ENCODE peak calls at places on chromosome 15, in eight cellular contexts. E, T, Y, D, Z, W, L and I are unnamed samples.
A peak's percentile ranks its signal among the peaks of the same experiment; 100 is the strongest.

GRCh38 chr15:97082835-97083234 is 752.3 kb downstream of the NR2F2 start:
- DNase-seq in E (no peak), T (no peak), Y (no peak), D (no peak), Z (no peak), W (no peak), L (no peak), I (no peak)

GRCh38 chr15:81475471-81475870 is 101.5 kb upstream of the TMC3 start:
- DNase-seq in E (no peak), T (no peak), Y (no peak), D (no peak), Z (no peak), W (no peak), L (no peak), I (no peak)

GRCh38 chr15:61983087-61983486 is 77.2 kb downstream of the VPS13C start:
- DNase-seq in E (no peak), T (no peak), Y (no peak), D (no peak), Z (no peak), W (no peak), L (no peak), I (no peak)

GRCh38 chr15:27342991-27343390 is 372.0 kb downstream of the GABRG3 start:
- DNase-seq in E (no peak), T (no peak), Y (no peak), D (no peak), Z (peak; percentile 47), W (no peak), L (no peak), I (no peak)

GRCh38 chr15:85750319-85750806 is 44.4 kb downstream of the KLHL25 start:
- DNase-seq in E (no peak), T (peak; percentile 67), Y (peak; percentile 94), D (no peak), Z (no peak), W (no peak), L (peak; percentile 22), I (no peak)

GRCh38 chr15:96276438-96277210 is 53.9 kb upstream of the NR2F2 start:
- DNase-seq in E (no peak), T (peak; percentile 85), Y (no peak), D (no peak), Z (no peak), W (no peak), L (peak; percentile 86), I (no peak)

GRCh38 chr15:91915576-91915975 is 62.1 kb downstream of the SLCO3A1 start:
- DNase-seq in E (no peak), T (no peak), Y (no peak), D (no peak), Z (peak; percentile 97), W (no peak), L (no peak), I (no peak)

GRCh38 chr15:97783240-97783639 is 177.3 kb upstream of the ARRDC4 start:
- DNase-seq in E (no peak), T (no peak), Y (no peak), D (no peak), Z (no peak), W (no peak), L (no peak), I (no peak)

GRCh38 chr15:32818758-32819405 is 101.1 kb downstream of the GREM1 start:
- DNase-seq in E (no peak), T (peak; percentile 94), Y (no peak), D (no peak), Z (no peak), W (no peak), L (peak; percentile 62), I (peak; percentile 95)

GRCh38 chr15:82532991-82533481 is 7.2 kb downstream of the RPS17 start:
- DNase-seq in E (no peak), T (no peak), Y (no peak), D (no peak), Z (no peak), W (no peak), L (no peak), I (no peak)

GRCh38 chr15:79042213-79042928 is 48.2 kb downstream of the RASGRF1 start:
- DNase-seq in E (no peak), T (no peak), Y (no peak), D (no peak), Z (no peak), W (no peak), L (peak; percentile 9), I (no peak)

GRCh38 chr15:43648649-43649429 is at the start of gene CATSPER2:
- DNase-seq in E (no peak), T (no peak), Y (peak; percentile 68), D (no peak), Z (no peak), W (no peak), L (no peak), I (no peak)

GRCh38 chr15:62454567-62455172 is 289.6 kb upstream of the C2CD4B start:
- DNase-seq in E (no peak), T (peak; percentile 52), Y (no peak), D (no peak), Z (no peak), W (no peak), L (peak; percentile 58), I (no peak)

GRCh38 chr15:70196314-70197291 is 98.9 kb upstream of the TLE3 start:
- DNase-seq in E (no peak), T (peak; percentile 90), Y (no peak), D (no peak), Z (peak; percentile 86), W (no peak), L (peak; percentile 90), I (no peak)

GRCh38 chr15:29672923-29673809 is 149.1 kb downstream of the TJP1 start:
- DNase-seq in E (no peak), T (no peak), Y (no peak), D (no peak), Z (no peak), W (no peak), L (peak; percentile 11), I (no peak)

GRCh38 chr15:88331291-88331690 is 74.8 kb upstream of the NTRK3 start:
- DNase-seq in E (no peak), T (peak; percentile 17), Y (no peak), D (no peak), Z (peak; percentile 18), W (peak; percentile 81), L (peak; percentile 11), I (peak; percentile 81)